ENCODE peak calls at places on chromosomes 4 and X, in six cellular contexts. J is IMR-90; N is NCI-H1105; D is activated naive CD4-positive, alpha-beta T cell treated with anti-CD3 and anti-CD28 coated beads for 36 hours; T is stomach; Q is stimulated activated naive B cell treated with anti-CD40 and anti-IgM and Interleukin-4, amounts not matched to agents 10 μg/mL and 1 μg/mL and 100 μg/mL, for 72 hours. L is an unnamed sample.

GRCh38 chr4:186472948-186473347 is 82.4 kb downstream of the MTNR1A start:
- DNase-seq in Q (no peak), D (no peak), N (no peak), J (peak), T (no peak), L (no peak)

GRCh38 chr4:161376275-161376674 is 787.5 kb downstream of the FSTL5 start:
- DNase-seq in T (no peak), Q (no peak), D (no peak), N (no peak), J (no peak), L (no peak)

GRCh38 chrX:22351966-22352365 is 79.3 kb downstream of the CBLL2 start:
- DNase-seq in N (no peak), T (no peak), Q (no peak), D (no peak), J (no peak), L (no peak)

GRCh38 chr4:13545394-13545808 is 1.1 kb upstream of the NKX3-2 start:
- DNase-seq in T (no peak), D (no peak), N (no peak), J (no peak), Q (no peak), L (no peak)

GRCh38 chr4:1336079-1336478 is 10.9 kb upstream of the UVSSA start:
- DNase-seq in N (no peak), J (peak), Q (no peak), D (no peak), T (no peak), L (no peak)

GRCh38 chrX:76850851-76851250 is 423.3 kb downstream of the MAGEE1 start:
- DNase-seq in N (no peak), J (no peak), D (no peak), Q (no peak), T (no peak), L (no peak)

GRCh38 chr4:112287258-112287873 is 1.7 kb upstream of the TIFA start:
- DNase-seq in D (peak), Q (no peak), N (no peak), T (no peak), J (no peak), L (no peak)

GRCh38 chr4:41287005-41287404 is 30.3 kb downstream of the UCHL1 start:
- DNase-seq in D (no peak), Q (no peak), J (peak), T (no peak), N (no peak), L (no peak)

GRCh38 chr4:3111461-3111860 is 37.0 kb downstream of the HTT start:
- DNase-seq in J (peak), D (no peak), T (no peak), N (no peak), Q (no peak), L (no peak)

GRCh38 chr4:23972202-23972601 is 82.4 kb upstream of the PPARGC1A start:
- DNase-seq in T (no peak), N (no peak), J (peak), Q (no peak), D (no peak), L (no peak)

GRCh38 chr4:139736257-139736626 is 70.6 kb downstream of the MGST2 start:
- DNase-seq in J (no peak), Q (no peak), D (peak), N (no peak), T (no peak), L (no peak)

GRCh38 chrX:38192007-38192625 is 28.6 kb downstream of the SRPX start:
- DNase-seq in J (peak), Q (no peak), N (peak), D (no peak), T (peak), L (peak)

GRCh38 chr4:127479031-127479622 is 153.6 kb upstream of the INTU start:
- DNase-seq in D (no peak), Q (no peak), T (no peak), N (peak), J (peak), L (no peak)

GRCh38 chrX:77436682-77437081 is 10.5 kb upstream of the FGF16 start:
- DNase-seq in D (no peak), T (no peak), Q (no peak), N (no peak), J (peak), L (no peak)

GRCh38 chr4:34943719-34944386 is 1300.5 kb downstream of the ARAP2 start:
- DNase-seq in D (no peak), T (no peak), Q (no peak), N (no peak), J (no peak), L (no peak)

GRCh38 chr4:2637956-2638552 is 101.6 kb downstream of the FAM193A start:
- DNase-seq in N (no peak), D (no peak), Q (no peak), T (peak), J (no peak), L (peak)

GRCh38 chrX:11364835-11365234 is 71.6 kb downstream of the AMELX start:
- DNase-seq in Q (no peak), T (no peak), J (no peak), N (no peak), D (no peak), L (no peak)

GRCh38 chr4:152850377-152850776 is 70.6 kb downstream of the ARFIP1 start:
- DNase-seq in D (peak), J (peak), N (no peak), Q (no peak), T (no peak), L (peak)

GRCh38 chrX:70022608-70023007 is 27.1 kb downstream of the AWAT2 start:
- DNase-seq in D (no peak), Q (no peak), T (no peak), N (no peak), J (no peak), L (no peak)

GRCh38 chrX:22534643-22535042 is 261.9 kb downstream of the CBLL2 start:
- DNase-seq in J (peak), D (no peak), N (no peak), T (no peak), Q (no peak), L (peak)

GRCh38 chr4:166882221-166882620 is 352.1 kb downstream of the SPOCK3 start:
- DNase-seq in N (no peak), T (no peak), Q (no peak), J (no peak), D (no peak), L (no peak)

GRCh38 chrX:134144231-134144630 is 92.8 kb upstream of the CCDC160 start:
- DNase-seq in Q (peak), N (no peak), D (peak), J (peak), T (no peak), L (no peak)

GRCh38 chr4:102430511-102430910 is 70.6 kb upstream of the NFKB1 start:
- DNase-seq in N (no peak), J (peak), D (no peak), Q (no peak), T (no peak), L (no peak)

GRCh38 chr4:823093-823760 is 2.7 kb downstream of the CPLX1 start:
- DNase-seq in N (no peak), J (no peak), T (no peak), D (no peak), Q (no peak), L (no peak)

GRCh38 chr4:134762053-134762452 is 560.5 kb upstream of the PABPC4L start:
- DNase-seq in Q (no peak), J (no peak), D (no peak), N (no peak), T (no peak), L (no peak)

GRCh38 chrX:38327775-38328081 is 419 bp upstream of the RPGR start:
- DNase-seq in D (no peak), Q (no peak), N (no peak), J (no peak), T (no peak), L (no peak)

GRCh38 chr4:8832130-8832930 is 39.3 kb downstream of the HMX1 start:
- DNase-seq in Q (no peak), D (no peak), J (no peak), N (peak), T (peak), L (no peak)

GRCh38 chr4:124431663-124432192 is 280.8 kb downstream of the ANKRD50 start:
- DNase-seq in N (no peak), D (no peak), T (no peak), Q (no peak), J (peak), L (no peak)

GRCh38 chr4:127967141-127967775 is 2.1 kb downstream of the ABHD18 start:
- DNase-seq in D (peak), T (no peak), N (no peak), Q (no peak), J (peak), L (no peak)

GRCh38 chrX:150361777-150362351 is 1.3 kb upstream of the MAMLD1 start:
- DNase-seq in J (peak), N (no peak), T (no peak), D (peak), Q (no peak), L (peak)

GRCh38 chrX:135481696-135482179 is 38.7 kb upstream of the INTS6L start:
- DNase-seq in D (no peak), N (no peak), J (no peak), T (no peak), Q (no peak), L (no peak)

GRCh38 chrX:64389489-64389888 is 5.8 kb downstream of the MTMR8 start:
- DNase-seq in Q (no peak), N (no peak), J (no peak), D (no peak), T (no peak), L (no peak)

GRCh38 chrX:95076449-95076848 is 1402.4 kb downstream of the FAM133A start:
- DNase-seq in D (peak), N (peak), Q (no peak), J (peak), T (no peak), L (no peak)

L was measured in thyroid gland.